ENCODE peak calls at places on chromosomes 4 and X, in eight cellular contexts. A is GM23248, H is HCT116, G is OCI-LY7, L is neural progenitor cell, M is hepatocyte, N is SK-N-SH, O is MM.1S. B is an unnamed sample.

GRCh38 chr4:88007304-88008132 is at the start of gene PKD2:
- DNase-seq in G (peak), N (peak), L (peak), O (peak), M (peak), A (peak), H (peak), B (peak)

GRCh38 chr4:184444953-184445309 is 29.4 kb downstream of the IRF2 start:
- DNase-seq in N (no peak), A (no peak), O (no peak), L (no peak), M (no peak), H (no peak), G (no peak), B (no peak)

GRCh38 chrX:15336023-15336413 is 695 bp upstream of the PIGA start:
- DNase-seq in M (peak), L (peak), O (peak), N (peak), G (peak), H (no peak), A (peak), B (peak)

GRCh38 chrX:42241421-42241820 is 318.1 kb upstream of the CASK start:
- DNase-seq in G (no peak), A (peak), M (no peak), N (no peak), H (no peak), O (no peak), L (no peak), B (no peak)

GRCh38 chr4:40418430-40419230 is 83.5 kb downstream of the CHRNA9 start:
- DNase-seq in G (no peak), A (no peak), M (peak), H (no peak), N (no peak), L (no peak), O (no peak), B (no peak)

GRCh38 chrX:43808231-43808630 is 74.0 kb downstream of the MAOB start:
- DNase-seq in N (peak), H (no peak), G (no peak), A (no peak), M (no peak), O (no peak), L (no peak), B (no peak)

GRCh38 chrX:49041683-49042529 is 1.3 kb downstream of the TFE3 start:
- DNase-seq in A (peak), G (peak), N (peak), L (no peak), H (no peak), O (no peak), M (peak), B (peak)

GRCh38 chr4:129600898-129601297 is 504.9 kb downstream of the C4orf33 start:
- DNase-seq in A (no peak), O (no peak), G (no peak), H (no peak), N (no peak), L (no peak), M (no peak), B (no peak)

GRCh38 chrX:18931972-18932371 is 51.9 kb downstream of the PHKA2 start:
- DNase-seq in A (peak), L (peak), G (peak), M (peak), O (peak), N (peak), H (no peak), B (peak)

GRCh38 chr4:155248002-155248896 is 39.8 kb downstream of the NPY2R start:
- DNase-seq in H (no peak), N (no peak), M (no peak), L (peak), A (no peak), G (no peak), O (no peak), B (peak)

GRCh38 chrX:41737065-41737464 is 13.1 kb downstream of the GPR82 start:
- DNase-seq in H (no peak), L (no peak), M (no peak), G (peak), O (no peak), N (no peak), A (no peak), B (no peak)

GRCh38 chrX:18575744-18576143 is 96.2 kb downstream of the RS1 start:
- DNase-seq in L (no peak), A (no peak), O (no peak), H (no peak), G (no peak), N (no peak), M (no peak), B (no peak)

GRCh38 chr4:123505457-123506310 is 109.1 kb downstream of the SPRY1 start:
- DNase-seq in A (peak), O (no peak), M (peak), G (peak), N (peak), L (peak), H (no peak), B (peak)

GRCh38 chrX:26651755-26652154 is 435.8 kb downstream of the MAGEB5 start:
- DNase-seq in L (no peak), A (no peak), O (peak), G (peak), M (no peak), H (no peak), N (no peak), B (peak)

GRCh38 chr4:73917081-73917501 is 47.9 kb downstream of the CXCL1 start:
- DNase-seq in M (peak), L (no peak), O (no peak), G (no peak), H (no peak), A (peak), N (no peak), B (peak)

GRCh38 chrX:153475751-153476281 is 5.4 kb upstream of the HAUS7 start:
- DNase-seq in G (no peak), L (no peak), A (no peak), N (no peak), M (no peak), O (no peak), H (no peak), B (no peak)

GRCh38 chr4:184515606-184516005 is 41.3 kb upstream of the IRF2 start:
- DNase-seq in L (no peak), M (no peak), O (no peak), G (no peak), H (no peak), A (no peak), N (no peak), B (no peak)

GRCh38 chr4:40448875-40449274 is 113.7 kb downstream of the CHRNA9 start:
- DNase-seq in N (no peak), H (no peak), L (no peak), O (no peak), G (no peak), M (peak), A (no peak), B (peak)

GRCh38 chr4:137968956-137969709 is 273.0 kb downstream of the SLC7A11 start:
- DNase-seq in A (peak), L (no peak), M (no peak), N (no peak), G (no peak), H (no peak), O (no peak), B (no peak)

GRCh38 chrX:130770615-130771014 is 132.4 kb downstream of the ENOX2 start:
- DNase-seq in N (no peak), O (no peak), H (peak), L (no peak), A (peak), M (no peak), G (no peak), B (peak)

GRCh38 chr4:185062606-185063005 is 44.3 kb downstream of the HELT start:
- DNase-seq in L (no peak), G (no peak), M (no peak), O (no peak), A (no peak), N (no peak), H (no peak), B (no peak)

GRCh38 chrX:109943740-109944092 is 59.2 kb upstream of the TMEM164 start:
- DNase-seq in G (no peak), N (no peak), M (no peak), O (no peak), L (no peak), A (no peak), H (no peak), B (no peak)

GRCh38 chr4:55980725-55981124 is 32.0 kb downstream of the CEP135 start:
- DNase-seq in M (no peak), G (no peak), A (no peak), N (no peak), O (no peak), L (no peak), H (no peak), B (no peak)

GRCh38 chr4:146243141-146243882 is 29.0 kb downstream of the REELD1 start:
- DNase-seq in H (no peak), O (no peak), A (peak), N (no peak), G (peak), L (peak), M (no peak), B (peak)

GRCh38 chrX:44462851-44463250 is 79.8 kb downstream of the FUNDC1 start:
- DNase-seq in N (no peak), L (no peak), O (no peak), H (no peak), M (no peak), G (no peak), A (peak), B (no peak)

GRCh38 chr4:78627046-78627965 is 75.7 kb downstream of the ANXA3 start:
- DNase-seq in L (no peak), G (no peak), M (peak), O (peak), N (no peak), H (no peak), A (no peak), B (peak)

GRCh38 chr4:95556460-95556859 is 7.7 kb upstream of the UNC5C start:
- DNase-seq in H (peak), G (no peak), N (no peak), M (no peak), L (no peak), O (no peak), A (no peak), B (no peak)

GRCh38 chr4:13555325-13555724 is 11.0 kb upstream of the NKX3-2 start:
- DNase-seq in M (no peak), G (no peak), H (no peak), O (no peak), A (no peak), L (no peak), N (no peak), B (no peak)

GRCh38 chrX:21975827-21976226 is 35.3 kb downstream of the SMS start:
- DNase-seq in A (peak), N (no peak), H (no peak), M (peak), O (no peak), L (no peak), G (no peak), B (peak)

GRCh38 chrX:46704767-46705386 is 54.0 kb downstream of the SLC9A7 start:
- DNase-seq in H (no peak), A (peak), O (no peak), M (no peak), L (no peak), G (no peak), N (no peak), B (no peak)

GRCh38 chrX:145729635-145730034 is 88.0 kb upstream of the SLITRK2 start:
- DNase-seq in N (no peak), L (no peak), A (no peak), G (no peak), M (no peak), H (no peak), O (no peak), B (peak)

GRCh38 chr4:8221476-8221875 is 22.4 kb downstream of the SH3TC1 start:
- DNase-seq in G (no peak), A (peak), N (peak), M (no peak), L (no peak), O (no peak), H (no peak), B (no peak)

GRCh38 chr4:8219236-8219635 is 20.1 kb downstream of the SH3TC1 start:
- DNase-seq in G (no peak), N (peak), A (no peak), O (no peak), M (no peak), L (no peak), H (no peak), B (no peak)

GRCh38 chr4:8220661-8221446 is 21.8 kb downstream of the SH3TC1 start:
- DNase-seq in O (no peak), M (no peak), N (no peak), L (no peak), G (no peak), H (no peak), A (no peak), B (no peak)

GRCh38 chr4:8222609-8223391 is 23.7 kb downstream of the SH3TC1 start:
- DNase-seq in O (no peak), G (no peak), A (no peak), N (peak), M (no peak), L (no peak), H (no peak), B (no peak)

DNA sequence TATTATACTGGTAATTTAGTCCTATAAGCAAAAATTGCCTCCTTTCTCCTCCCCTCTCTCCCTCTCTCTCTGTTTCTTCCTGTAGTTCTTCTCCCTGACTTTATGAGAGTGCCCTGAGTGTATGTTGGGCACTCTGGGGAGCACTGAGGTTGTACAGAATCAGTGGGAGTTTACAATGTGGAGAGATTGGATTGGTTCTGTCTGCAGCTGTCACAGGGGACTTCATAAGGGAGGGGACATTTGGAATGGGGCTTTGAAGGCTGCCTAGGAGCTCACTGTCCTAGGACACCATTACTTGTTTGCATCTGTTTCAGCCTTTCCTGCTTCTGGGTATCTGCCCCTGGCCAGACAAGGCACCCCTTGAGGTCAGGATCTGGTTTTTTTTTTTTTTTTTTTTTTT is 22.9 kb downstream of the SH3TC1 start:
- DNase-seq in L (no peak), A (no peak), N (no peak), G (no peak), O (no peak), M (no peak), H (no peak), B (no peak)
- H3K27ac ChIP-seq in L (no peak), A (peak), N (peak), G (no peak), O (no peak), M (peak), H (no peak), B (no peak)

GRCh38 chr4:169059294-169060201 is 49.5 kb upstream of the CBR4 start:
- DNase-seq in G (no peak), O (no peak), A (peak), H (no peak), L (no peak), M (no peak), N (no peak), B (no peak)

GRCh38 chr4:169062861-169063197 is 52.8 kb upstream of the CBR4 start:
- DNase-seq in N (no peak), M (peak), O (no peak), L (no peak), G (no peak), A (peak), H (no peak), B (no peak)

GRCh38 chr4:169060396-169061081 is 50.5 kb upstream of the CBR4 start:
- DNase-seq in N (no peak), M (no peak), L (no peak), O (no peak), H (no peak), G (no peak), A (peak), B (no peak)

GRCh38 chr4:169054879-169055278 is 44.8 kb upstream of the CBR4 start:
- DNase-seq in N (no peak), M (no peak), L (no peak), G (no peak), H (no peak), A (no peak), O (no peak), B (no peak)

DNA sequence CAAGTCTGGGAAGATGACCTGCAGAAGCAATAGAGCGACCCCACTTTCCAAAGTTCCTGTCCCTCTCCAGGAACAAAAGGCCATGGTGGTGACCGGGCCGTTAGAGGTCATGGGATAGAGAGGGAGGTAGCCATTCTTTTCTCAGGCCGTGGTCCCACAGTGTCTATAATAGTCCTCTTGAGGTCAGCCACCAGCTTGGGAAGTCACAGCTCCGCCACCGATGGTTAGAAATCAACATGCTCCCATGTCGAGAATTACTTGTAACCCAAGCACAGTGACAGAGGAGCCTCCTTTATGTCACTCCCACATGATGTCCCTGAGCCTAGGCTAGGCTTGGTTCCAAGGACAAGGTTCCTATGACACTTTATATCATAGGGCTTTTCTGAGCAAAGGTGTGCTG is 48.3 kb upstream of the CBR4 start:
- DNase-seq in H (no peak), A (no peak), G (no peak), M (no peak), L (no peak), O (no peak), N (no peak), B (no peak)
- TF ChIP-seq EZH2phosphoT487 in H (no peak), A (no peak), G (no peak), M (no peak), L (no peak), O (no peak), N (no peak), B (no peak)

GRCh38 chr4:152674359-152674758 is 5.4 kb downstream of the TMEM154 start:
- DNase-seq in L (peak), G (no peak), H (no peak), N (no peak), O (no peak), M (no peak), A (no peak), B (no peak)
- H3K27ac ChIP-seq in L (peak), G (no peak), H (no peak), N (no peak), O (no peak), M (no peak), A (no peak), B (no peak)

DNA sequence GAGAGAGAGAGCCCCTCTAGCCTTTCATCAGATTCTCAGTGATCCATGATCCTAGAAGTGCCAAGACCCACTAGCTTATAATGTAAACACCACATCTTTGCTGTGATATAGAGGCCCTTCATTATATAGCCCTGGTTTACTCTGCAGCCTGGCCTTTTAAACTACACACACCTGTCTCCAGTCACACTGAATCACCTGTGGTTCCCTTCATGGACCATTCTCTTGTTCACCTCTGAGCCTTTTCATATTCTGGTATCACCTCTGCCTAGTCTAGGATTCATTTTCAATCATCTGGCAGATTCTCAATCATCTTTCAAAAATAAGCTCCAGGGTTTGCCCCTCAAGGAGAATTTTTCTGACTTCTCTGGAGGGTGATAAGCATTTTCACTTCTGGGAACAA is 50.0 kb upstream of the CD40LG start:
- DNase-seq in H (no peak), L (no peak), N (no peak), A (no peak), M (no peak), O (no peak), G (no peak), B (no peak)
- TF ChIP-seq EZH2phosphoT487 in H (no peak), L (no peak), N (no peak), A (no peak), M (no peak), O (no peak), G (no peak), B (no peak)

GRCh38 chr4:32172761-32173160 is 1452.6 kb downstream of the PCDH7 start:
- DNase-seq in A (no peak), H (no peak), G (no peak), N (no peak), O (no peak), L (no peak), M (no peak), B (peak)
- H3K27ac ChIP-seq in A (no peak), H (no peak), G (no peak), N (no peak), O (no peak), L (no peak), M (no peak), B (peak)

GRCh38 chr4:6074723-6075122 is 56.5 kb upstream of the C4orf50 start:
- DNase-seq in O (no peak), L (no peak), G (no peak), H (no peak), N (no peak), A (no peak), M (no peak), B (no peak)
- TF ChIP-seq EZH2phosphoT487 in O (no peak), L (no peak), G (no peak), H (no peak), N (no peak), A (no peak), M (no peak), B (no peak)

GRCh38 chr4:10179957-10180602 is 63.5 kb upstream of the WDR1 start:
- DNase-seq in A (peak), M (no peak), N (no peak), O (no peak), G (no peak), H (no peak), L (no peak), B (no peak)

GRCh38 chr4:10180603-10180926 is 64.0 kb upstream of the WDR1 start:
- DNase-seq in O (no peak), M (no peak), L (no peak), A (no peak), N (no peak), G (no peak), H (no peak), B (no peak)

GRCh38 chr4:10181745-10182445 is 65.3 kb upstream of the WDR1 start:
- DNase-seq in H (no peak), O (no peak), N (no peak), G (no peak), L (no peak), M (no peak), A (no peak), B (no peak)

GRCh38 chr4:10182446-10183424 is 66.1 kb upstream of the WDR1 start:
- DNase-seq in G (no peak), O (no peak), M (no peak), A (no peak), L (no peak), H (no peak), N (no peak), B (no peak)

DNA sequence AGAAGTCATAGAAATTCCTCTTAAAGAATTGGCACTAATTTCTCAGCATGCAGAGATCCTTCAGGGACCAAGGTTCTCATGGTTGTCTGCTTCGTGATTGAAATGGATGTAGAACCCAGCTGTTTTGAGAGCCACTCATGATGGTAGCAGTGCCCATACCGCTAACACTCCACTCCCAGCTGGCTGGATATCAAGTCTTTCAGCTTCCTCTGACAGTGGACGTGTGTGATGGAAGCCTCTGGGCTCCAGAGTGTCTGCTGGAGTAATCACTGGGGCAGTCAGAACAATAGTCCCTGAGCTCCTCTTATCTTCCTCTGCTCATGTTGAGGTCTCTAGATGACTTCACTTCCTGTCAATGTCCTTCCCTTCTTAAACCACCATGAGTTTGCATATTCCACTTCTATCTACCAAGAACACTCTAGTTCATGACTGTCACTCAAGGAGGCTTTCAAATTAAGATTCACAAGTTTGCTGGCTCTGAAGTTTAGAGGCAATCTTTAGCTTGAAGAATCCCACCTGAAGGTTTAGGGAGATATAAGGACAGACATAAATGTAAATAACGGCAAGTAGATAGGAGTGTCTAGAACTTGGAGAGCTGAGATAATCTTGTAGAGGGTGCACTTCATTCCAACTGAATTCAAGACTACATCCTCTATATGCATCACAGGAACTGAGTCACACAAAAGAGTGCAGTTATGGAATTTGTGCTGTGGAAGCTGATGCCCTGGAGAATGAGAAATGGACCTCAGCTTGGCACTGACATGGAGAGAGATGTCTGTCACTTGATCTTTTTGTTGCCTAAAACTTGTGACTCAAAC is 64.5 kb upstream of the WDR1 start:
- DNase-seq in H (no peak), N (no peak), L (no peak), O (peak), M (no peak), A (peak), G (peak), B (no peak)
- H3K27ac ChIP-seq in H (no peak), N (no peak), L (no peak), O (no peak), M (no peak), A (peak), G (no peak), B (no peak)

GRCh38 chrX:98067611-98068010 is 1183.9 kb downstream of the RPA4 start:
- DNase-seq in G (no peak), L (no peak), A (no peak), H (no peak), M (peak), O (no peak), N (no peak), B (no peak)
- TF ChIP-seq EZH2phosphoT487 in G (no peak), L (no peak), A (no peak), H (no peak), M (no peak), O (no peak), N (no peak), B (no peak)

B was measured in PC-3.